ENCODE peak calls at places on chromosomes 16 and 17, in eight cellular contexts. O is AG04450; A is skeletal muscle cell; R is CD8-positive, alpha-beta memory T cell; M is IMR-90; Y is cardiac fibroblast; C is foreskin fibroblast; I is fibroblast of lung. S is an unnamed sample.
A peak's percentile ranks its signal among the peaks of the same experiment; 100 is the strongest.

GRCh38 chr17:193426-193810 is 12.0 kb upstream of the DOC2B start:
- DNase-seq in A (no peak), O (no peak), C (no peak), M (no peak), R (no peak), I (no peak), Y (no peak), S (no peak)

GRCh38 chr16:85542548-85542927 is 70.6 kb upstream of the GSE1 start:
- DNase-seq in M (no peak), I (no peak), O (no peak), Y (no peak), A (no peak), C (no peak), R (no peak), S (no peak)

GRCh38 chr16:26569793-26570192 is 496.9 kb upstream of the C16orf82 start:
- DNase-seq in R (no peak), C (no peak), Y (no peak), A (no peak), I (no peak), M (no peak), O (no peak), S (no peak)

GRCh38 chr16:4831616-4832015 is 15.5 kb downstream of the GLYR1 start:
- DNase-seq in A (no peak), I (no peak), R (no peak), O (no peak), M (no peak), C (no peak), Y (no peak), S (no peak)

GRCh38 chr17:81200695-81201580 is 21.8 kb downstream of the CEP131 start:
- DNase-seq in Y (peak; percentile 82), I (peak; percentile 68), A (peak; percentile 19), M (peak; percentile 72), C (peak; percentile 64), O (peak; percentile 42), R (no peak), S (no peak)

GRCh38 chr17:18141210-18141803 is 32.8 kb downstream of the MYO15A start:
- DNase-seq in C (peak; percentile 45), A (no peak), O (no peak), M (peak; percentile 55), Y (peak; percentile 69), I (peak; percentile 70), R (peak; percentile 28), S (no peak)

GRCh38 chr17:50468120-50469004 is at the start of gene CHAD:
- DNase-seq in C (no peak), O (no peak), A (no peak), M (no peak), I (no peak), Y (no peak), R (no peak), S (peak; percentile 43)

GRCh38 chr16:21156767-21157467 is 1.6 kb upstream of the LDAF1 start:
- DNase-seq in C (peak; percentile 65), M (peak; percentile 83), I (peak; percentile 91), Y (peak; percentile 89), O (no peak), A (peak; percentile 33), R (no peak), S (no peak)

GRCh38 chr16:73299349-73299748 is 251.4 kb upstream of the ZFHX3 start:
- DNase-seq in I (no peak), A (no peak), Y (no peak), C (no peak), M (no peak), O (no peak), R (no peak), S (no peak)

GRCh38 chr17:8222380-8222629 is 11.9 kb upstream of the AURKB start:
- DNase-seq in C (no peak), O (no peak), A (no peak), M (no peak), R (no peak), I (no peak), Y (no peak), S (no peak)

GRCh38 chr16:23608194-23608593 is 12.1 kb upstream of the NDUFAB1 start:
- DNase-seq in I (peak; percentile 27), C (peak; percentile 35), O (peak; percentile 8), M (peak; percentile 71), A (peak; percentile 36), Y (peak; percentile 91), R (no peak), S (no peak)

GRCh38 chr16:709651-710499 is 4.3 kb upstream of the FBXL16 start:
- DNase-seq in I (peak; percentile 85), A (peak; percentile 65), O (peak; percentile 62), Y (peak; percentile 86), R (no peak), C (peak; percentile 78), M (peak; percentile 88), S (no peak)

GRCh38 chr16:53504665-53505064 is 1.7 kb upstream of the AKTIP start:
- DNase-seq in R (no peak), C (no peak), Y (peak; percentile 85), A (peak; percentile 71), I (no peak), O (no peak), M (peak; percentile 46), S (no peak)

GRCh38 chr17:48755346-48755745 is 26.8 kb upstream of the HOXB13 start:
- DNase-seq in C (no peak), R (no peak), O (no peak), A (no peak), M (no peak), Y (no peak), I (no peak), S (no peak)

GRCh38 chr17:36864827-36865320 is 72.4 kb upstream of the LHX1 start:
- DNase-seq in I (no peak), A (no peak), C (no peak), Y (no peak), O (no peak), R (no peak), M (no peak), S (no peak)

GRCh38 chr16:50268352-50268751 is 2.0 kb downstream of the ADCY7 start:
- DNase-seq in M (no peak), I (no peak), C (no peak), O (no peak), A (no peak), R (no peak), Y (no peak), S (no peak)

DNA sequence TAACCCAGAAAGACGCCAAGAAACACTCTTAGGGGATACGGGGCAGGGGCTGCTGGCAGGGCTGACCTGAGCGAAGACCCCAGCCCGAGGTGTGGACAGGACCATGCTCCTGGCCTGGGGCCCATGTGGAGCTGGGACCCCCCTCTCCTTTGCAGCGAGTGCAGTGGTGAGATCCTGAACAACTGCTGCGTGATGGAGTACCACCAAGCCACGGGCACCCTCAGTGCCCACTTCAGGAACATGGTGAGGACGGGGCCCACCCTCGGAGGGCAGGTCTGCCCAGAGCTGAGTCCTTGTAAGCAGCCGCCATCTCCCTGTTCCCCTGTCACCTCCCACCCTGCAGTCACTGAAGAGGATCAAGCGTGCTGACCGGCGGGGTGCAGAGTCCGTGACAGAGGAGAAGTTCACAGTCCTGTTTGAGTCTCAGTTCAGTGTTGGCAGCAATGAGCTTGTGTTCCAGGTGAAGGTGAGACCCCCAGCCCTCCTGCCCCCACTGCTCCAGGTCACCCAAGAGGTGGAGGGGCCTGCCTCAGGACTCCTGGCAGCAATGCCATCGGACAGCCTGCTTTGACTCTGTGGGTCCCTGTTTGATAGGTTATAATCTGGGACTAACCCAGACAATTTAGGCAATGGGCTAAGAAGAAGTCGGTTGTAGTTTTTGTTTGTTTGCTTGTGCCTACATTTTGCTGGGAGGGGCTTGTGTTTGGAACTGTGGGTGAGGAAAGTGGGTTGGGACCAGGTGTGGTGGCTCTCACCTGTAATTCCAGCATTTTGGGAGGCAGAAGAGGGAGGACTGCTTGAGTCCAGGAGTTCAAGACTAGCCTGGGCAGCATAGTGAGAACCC is 16.1 kb downstream of the STAT5A start:
- DNase-seq in A (no peak), R (no peak), O (no peak), I (no peak), M (no peak), C (no peak), Y (no peak), S (no peak)
- H3K4me3 ChIP-seq in A (no peak overlapping the region), R (no peak overlapping the region), O (no peak overlapping the region), I (no peak overlapping the region), M (no peak overlapping the region), C (no peak overlapping the region), Y (no peak overlapping the region), S (no peak overlapping the region)

GRCh38 chr16:87380403-87380802 is 3.2 kb downstream of the FBXO31 start:
- DNase-seq in M (no peak), O (no peak), R (no peak), C (no peak), I (no peak), Y (no peak), A (no peak), S (no peak)
- H3K4me3 ChIP-seq in M (no peak overlapping the region), O (peak overlapping the region; percentile 76), R (peak overlapping the region; percentile 34), C (no peak overlapping the region), I (peak overlapping the region; percentile 77), Y (no peak overlapping the region), A (no peak overlapping the region), S (peak overlapping the region; percentile 77)

GRCh38 chr16:80656161-80656560 is 115.4 kb downstream of the DYNLRB2 start:
- DNase-seq in M (no peak), I (no peak), A (no peak), R (no peak), O (no peak), Y (no peak), C (no peak), S (no peak)
- H3K4me3 ChIP-seq in M (no peak overlapping the region), I (no peak overlapping the region), A (no peak overlapping the region), R (peak overlapping the region; percentile 66), O (no peak overlapping the region), Y (no peak overlapping the region), C (no peak overlapping the region), S (no peak overlapping the region)

GRCh38 chr16:16197966-16198365 is 25.3 kb downstream of the ABCC6 start:
- DNase-seq in O (no peak), A (no peak), C (no peak), M (no peak), I (no peak), R (no peak), Y (no peak), S (no peak)

GRCh38 chr16:16197331-16197730 is 26.0 kb downstream of the ABCC6 start:
- DNase-seq in M (no peak), O (no peak), Y (no peak), C (no peak), R (no peak), I (no peak), A (no peak), S (no peak)

GRCh38 chr16:16191493-16192167 is 31.7 kb downstream of the ABCC6 start:
- DNase-seq in R (no peak), O (no peak), A (no peak), M (no peak), C (no peak), Y (no peak), I (no peak), S (no peak)

GRCh38 chr16:16190546-16190945 is 32.7 kb downstream of the ABCC6 start:
- DNase-seq in O (no peak), R (no peak), A (no peak), I (no peak), M (no peak), Y (no peak), C (no peak), S (no peak)

GRCh38 chr16:16196099-16196498 is 27.2 kb downstream of the ABCC6 start:
- DNase-seq in C (no peak), O (no peak), R (no peak), A (no peak), I (no peak), M (no peak), Y (no peak), S (no peak)
- H3K4me3 ChIP-seq in C (no peak overlapping the region), O (no peak overlapping the region), R (no peak overlapping the region), A (no peak overlapping the region), I (no peak overlapping the region), M (no peak overlapping the region), Y (no peak overlapping the region), S (no peak overlapping the region)

S was measured in psoas muscle.